ENCODE peak calls at places on chromosomes 2 and 18, in four cellular contexts. X is heart left ventricle, U is ovary, Z is adrenal gland. B is an unnamed sample.

GRCh38 chr18:23515911-23516546 is 12.7 kb downstream of the RMC1 start:
- DNase-seq in X (no peak), U (peak; percentile 70), Z (peak; percentile 88), B (peak; percentile 82)

GRCh38 chr2:31414601-31415241 is at the start of gene XDH:
- DNase-seq in X (no peak), U (no peak), Z (no peak), B (peak; percentile 58)

GRCh38 chr2:205411558-205411957 is 270.7 kb upstream of the NRP2 start:
- DNase-seq in X (no peak), U (peak; percentile 12), Z (no peak), B (peak; percentile 53)

GRCh38 chr2:119647440-119648169 is 31.4 kb upstream of the TMEM177 start:
- DNase-seq in X (no peak), U (no peak), Z (no peak), B (peak; percentile 24)

GRCh38 chr2:163919717-163920116 is 183.9 kb upstream of the FIGN start:
- DNase-seq in X (no peak), U (no peak), Z (no peak), B (no peak)

GRCh38 chr2:101946372-101946771 is 45.4 kb upstream of the IL1R2 start:
- DNase-seq in X (no peak), U (no peak), Z (no peak), B (no peak)

GRCh38 chr2:146870691-146871090 is 974.1 kb upstream of the ACVR2A start:
- DNase-seq in X (no peak), U (no peak), Z (no peak), B (no peak)

GRCh38 chr2:128799736-128800135 is 481.1 kb upstream of the HS6ST1 start:
- DNase-seq in X (no peak), U (no peak), Z (no peak), B (no peak)

GRCh38 chr2:105877945-105878344 is 133.2 kb downstream of the NCK2 start:
- DNase-seq in X (no peak), U (no peak), Z (no peak), B (no peak)

GRCh38 chr2:215505044-215505786 is 69.3 kb upstream of the FN1 start:
- DNase-seq in X (no peak), U (no peak), Z (no peak), B (peak; percentile 18)

GRCh38 chr2:203021986-203022385 is 7.3 kb downstream of the NBEAL1 start:
- DNase-seq in X (no peak), U (no peak), Z (no peak), B (no peak)

GRCh38 chr2:174648896-174649295 is 51.3 kb upstream of the WIPF1 start:
- DNase-seq in X (no peak), U (no peak), Z (no peak), B (no peak)

GRCh38 chr2:134371041-134371440 is 117.2 kb downstream of the MGAT5 start:
- DNase-seq in X (no peak), U (no peak), Z (no peak), B (no peak)

GRCh38 chr2:2621855-2622254 is 290.8 kb upstream of the MYT1L start:
- DNase-seq in X (no peak), U (no peak), Z (no peak), B (no peak)

GRCh38 chr18:811192-812122 is 585 bp downstream of the YES1 start:
- DNase-seq in X (peak; percentile 63), U (peak; percentile 76), Z (peak; percentile 54), B (peak; percentile 56)

GRCh38 chr2:26792720-26793119 is 6.9 kb downstream of the CENPA start:
- DNase-seq in X (no peak), U (no peak), Z (no peak), B (no peak)

GRCh38 chr2:241983571-241984270 is 114.2 kb downstream of the RTP5 start:
- DNase-seq in X (no peak), U (no peak), Z (peak; percentile 14), B (no peak)

GRCh38 chr2:230950833-230951339 is 25.8 kb upstream of the GPR55 start:
- DNase-seq in X (no peak), U (no peak), Z (no peak), B (no peak)

GRCh38 chr2:230949966-230950832 is 25.2 kb upstream of the GPR55 start:
- DNase-seq in X (no peak), U (no peak), Z (no peak), B (no peak)

GRCh38 chr2:230946429-230947234 is 21.6 kb upstream of the GPR55 start:
- DNase-seq in X (no peak), U (no peak), Z (no peak), B (no peak)

GRCh38 chr2:230947235-230947576 is 22.2 kb upstream of the GPR55 start:
- DNase-seq in X (no peak), U (no peak), Z (no peak), B (no peak)

DNA sequence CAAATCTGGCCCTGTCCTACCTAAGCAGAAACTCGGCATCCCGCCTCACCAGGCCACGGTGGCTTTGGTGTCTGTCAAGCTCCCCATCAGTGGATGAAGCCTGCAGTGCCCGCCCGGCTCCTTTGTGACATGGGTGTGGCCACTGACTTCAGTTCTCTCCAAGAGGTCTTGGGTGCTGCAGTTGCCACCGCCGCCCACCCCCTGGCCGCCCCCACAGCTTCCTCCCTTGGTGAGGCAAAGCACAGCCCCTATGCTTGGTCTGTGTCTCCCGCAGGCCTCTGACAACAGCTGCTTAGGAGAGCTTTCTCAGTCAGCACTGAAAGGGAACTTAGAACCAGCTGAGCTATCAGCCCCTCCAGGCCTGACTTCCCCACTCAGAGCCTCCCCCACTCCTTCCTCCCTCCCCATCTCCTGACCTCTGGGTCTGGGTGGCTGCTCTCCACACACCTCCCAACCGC is 22.9 kb upstream of the GPR55 start:
- DNase-seq in X (no peak), U (no peak), Z (no peak), B (no peak)
- TF ChIP-seq POLR2A in X (no peak), U (no peak), Z (no peak), B (no peak)

DNA sequence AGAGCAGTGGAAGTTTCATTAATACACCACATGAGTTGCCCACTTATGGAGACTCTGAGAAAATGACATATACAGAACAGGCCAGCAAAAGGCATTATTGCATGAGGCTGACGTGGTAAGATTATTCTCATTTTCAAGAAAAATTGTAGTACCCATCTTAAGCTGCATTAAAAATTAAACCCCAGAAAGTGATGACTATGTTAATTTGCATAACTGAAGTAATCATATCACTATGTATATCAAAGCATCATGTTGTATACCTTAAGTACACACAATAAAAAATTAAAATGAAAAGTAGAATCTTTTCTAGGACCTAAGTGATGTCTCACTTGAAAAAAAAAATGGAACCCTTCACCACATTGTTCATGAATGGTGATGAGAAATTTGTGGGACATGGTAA is 32.0 kb downstream of the DNAH6 start:
- DNase-seq in X (no peak), U (no peak), Z (no peak), B (no peak)
- H3K27ac ChIP-seq in X (no peak overlapping the region), U (no peak overlapping the region), Z (no peak overlapping the region), B (no peak overlapping the region)

GRCh38 chr2:30230855-30231725 is at the start of gene LBH:
- DNase-seq in X (peak; percentile 92), U (peak; percentile 97), Z (peak; percentile 77), B (peak; percentile 82)
- TF ChIP-seq POLR2A in X (peak; percentile 92), U (peak; percentile 98), Z (peak; percentile 94), B (peak; percentile 96)

GRCh38 chr2:100018312-100018711 is 124.1 kb downstream of the AFF3 start:
- DNase-seq in X (no peak), U (no peak), Z (no peak), B (no peak)
- H3K27ac ChIP-seq in X (no peak overlapping the region), U (no peak overlapping the region), Z (no peak overlapping the region), B (no peak overlapping the region)

DNA sequence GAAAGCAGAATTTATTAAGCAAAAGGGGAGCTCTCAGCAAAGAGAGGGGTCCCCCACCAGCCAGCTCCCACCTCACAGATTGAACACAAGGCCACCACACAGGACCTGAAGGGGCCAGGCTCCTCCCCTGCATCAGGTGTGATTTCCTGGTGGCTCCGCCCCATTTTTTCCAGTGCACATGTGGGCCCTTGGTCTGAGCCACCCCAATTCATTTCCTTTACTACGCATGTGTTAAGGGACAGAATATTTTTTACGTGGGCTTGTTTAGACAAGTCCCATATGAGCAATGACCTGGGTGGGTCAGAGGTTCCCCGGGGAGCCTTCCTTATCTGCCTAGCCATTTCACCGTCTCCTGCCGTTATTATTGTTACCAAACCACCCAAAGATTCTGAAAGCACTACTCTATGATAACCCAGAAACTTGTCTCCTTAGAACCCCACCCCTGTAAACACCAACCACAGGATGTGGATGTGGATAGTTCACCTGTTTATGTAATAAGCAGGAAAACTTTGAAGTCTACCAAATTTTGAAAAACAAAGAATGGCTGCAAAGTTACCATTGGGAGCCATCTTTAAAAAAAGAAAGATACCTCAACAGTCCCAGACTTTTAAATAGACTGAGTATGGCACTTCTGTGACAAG is 191.7 kb downstream of the CD226 start:
- DNase-seq in X (no peak), U (no peak), Z (no peak), B (no peak)
- TF ChIP-seq POLR2A in X (no peak), U (no peak), Z (no peak), B (no peak)

GRCh38 chr2:20439503-20439902 is 7.4 kb upstream of the RHOB start:
- DNase-seq in X (no peak), U (no peak), Z (peak; percentile 41), B (peak; percentile 8)
- H3K27ac ChIP-seq in X (peak overlapping the region; percentile 59), U (no peak overlapping the region), Z (peak overlapping the region; percentile 51), B (peak overlapping the region; percentile 77)

GRCh38 chr2:60548844-60549243 is 4.6 kb downstream of the BCL11A start:
- DNase-seq in X (no peak), U (no peak), Z (no peak), B (no peak)

GRCh38 chr2:60550984-60551240 is 2.5 kb downstream of the BCL11A start:
- DNase-seq in X (no peak), U (no peak), Z (no peak), B (no peak)

GRCh38 chr2:60549250-60550150 is 4.0 kb downstream of the BCL11A start:
- DNase-seq in X (peak; percentile 72), U (peak; percentile 26), Z (peak; percentile 51), B (peak; percentile 46)

GRCh38 chr2:60551241-60552095 is 2.0 kb downstream of the BCL11A start:
- DNase-seq in X (peak; percentile 68), U (peak; percentile 37), Z (peak; percentile 60), B (peak; percentile 57)

DNA sequence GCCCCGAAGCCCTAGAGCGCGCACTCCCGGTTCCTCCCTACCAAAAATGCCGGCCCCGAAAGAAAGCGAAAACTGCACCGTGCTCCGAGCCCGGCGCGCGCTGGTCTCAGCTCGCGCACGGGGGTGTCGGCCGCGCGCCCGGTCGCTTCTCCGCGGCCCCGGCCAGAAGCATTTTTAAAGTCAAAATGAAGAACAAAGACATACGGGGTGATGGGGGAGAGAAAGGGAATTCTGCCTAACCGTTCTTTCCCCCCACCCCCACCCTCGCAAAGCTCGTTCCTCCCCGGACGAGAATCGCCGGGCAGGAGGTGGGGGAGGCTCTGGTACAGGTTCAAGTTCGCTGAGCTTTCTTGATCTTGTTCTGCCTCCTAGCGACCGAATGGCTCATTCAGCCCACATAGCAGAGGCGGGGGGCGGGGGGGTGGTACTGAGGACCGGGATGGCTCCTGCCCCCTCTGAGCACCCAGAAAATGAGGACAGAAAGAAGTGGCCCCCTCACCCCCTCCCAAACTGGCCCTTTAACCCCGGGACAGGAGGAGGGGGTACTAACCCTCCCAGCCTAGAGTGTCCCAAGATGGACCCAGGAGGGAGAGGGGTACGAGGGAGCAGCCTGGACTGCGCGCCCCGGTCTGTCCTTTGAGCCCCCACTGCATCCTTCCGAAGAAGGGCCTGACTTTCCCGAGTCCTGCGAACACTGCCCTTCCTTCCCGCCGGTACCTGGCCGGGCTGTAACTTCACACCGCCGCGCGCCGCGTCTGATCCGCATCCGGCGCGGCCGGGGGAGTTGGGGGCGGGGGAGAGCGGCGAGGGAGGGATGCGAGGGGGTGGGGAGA is 3.1 kb downstream of the BCL11A start:
- DNase-seq in X (peak; percentile 76), U (peak; percentile 62), Z (peak; percentile 86), B (peak; percentile 87)
- TF ChIP-seq POLR2A in X (no peak), U (no peak), Z (no peak), B (no peak)

B was measured in transverse colon.